ENCODE peak calls at places on chromosomes 13 and 19, in six cellular contexts. V, D, Y, G, I and Q are unnamed samples.

GRCh38 chr19:51311388-51312257 is at the start of gene IGLON5:
- DNase-seq in V (no peak), D (no peak), Y (peak; percentile 67), G (no peak), I (no peak), Q (no peak)

GRCh38 chr19:8697671-8698432 is 743 bp downstream of the ACTL9 start:
- DNase-seq in V (no peak), D (no peak), Y (peak; percentile 41), G (no peak), I (no peak), Q (no peak)

GRCh38 chr13:113009743-113010509 is 40.9 kb downstream of the MCF2L start:
- DNase-seq in V (no peak), D (no peak), Y (no peak), G (no peak), I (no peak), Q (no peak)

GRCh38 chr13:46756977-46757376 is 40.0 kb downstream of the ESD start:
- DNase-seq in V (no peak), D (no peak), Y (no peak), G (no peak), I (no peak), Q (no peak)

GRCh38 chr13:47017476-47017875 is 120.6 kb upstream of the HTR2A start:
- DNase-seq in V (no peak), D (no peak), Y (no peak), G (no peak), I (no peak), Q (no peak)

GRCh38 chr19:2118438-2118837 is 21.7 kb downstream of the IZUMO4 start:
- DNase-seq in V (no peak), D (no peak), Y (no peak), G (no peak), I (no peak), Q (no peak)

GRCh38 chr19:19276386-19276785 is 3.3 kb upstream of the TM6SF2 start:
- DNase-seq in V (no peak), D (no peak), Y (no peak), G (no peak), I (no peak), Q (no peak)

GRCh38 chr19:41641879-41642485 is 15.1 kb upstream of the CEACAM4 start:
- DNase-seq in V (no peak), D (peak; percentile 75), Y (peak; percentile 45), G (peak; percentile 5), I (peak; percentile 71), Q (no peak)

GRCh38 chr13:106291006-106291405 is 244.5 kb downstream of the EFNB2 start:
- DNase-seq in V (no peak), D (no peak), Y (no peak), G (no peak), I (no peak), Q (no peak)

GRCh38 chr13:25966086-25966485 is 85.7 kb downstream of the SHISA2 start:
- DNase-seq in V (no peak), D (no peak), Y (no peak), G (no peak), I (no peak), Q (no peak)

GRCh38 chr19:7294571-7295212 is 478 bp upstream of the INSR start:
- DNase-seq in V (peak; percentile 89), D (peak; percentile 89), Y (peak; percentile 69), G (no peak), I (no peak), Q (peak; percentile 73)

GRCh38 chr13:51920267-51920666 is 58.5 kb downstream of the CCDC70 start:
- DNase-seq in V (peak; percentile 55), D (no peak), Y (no peak), G (no peak), I (no peak), Q (no peak)

DNA sequence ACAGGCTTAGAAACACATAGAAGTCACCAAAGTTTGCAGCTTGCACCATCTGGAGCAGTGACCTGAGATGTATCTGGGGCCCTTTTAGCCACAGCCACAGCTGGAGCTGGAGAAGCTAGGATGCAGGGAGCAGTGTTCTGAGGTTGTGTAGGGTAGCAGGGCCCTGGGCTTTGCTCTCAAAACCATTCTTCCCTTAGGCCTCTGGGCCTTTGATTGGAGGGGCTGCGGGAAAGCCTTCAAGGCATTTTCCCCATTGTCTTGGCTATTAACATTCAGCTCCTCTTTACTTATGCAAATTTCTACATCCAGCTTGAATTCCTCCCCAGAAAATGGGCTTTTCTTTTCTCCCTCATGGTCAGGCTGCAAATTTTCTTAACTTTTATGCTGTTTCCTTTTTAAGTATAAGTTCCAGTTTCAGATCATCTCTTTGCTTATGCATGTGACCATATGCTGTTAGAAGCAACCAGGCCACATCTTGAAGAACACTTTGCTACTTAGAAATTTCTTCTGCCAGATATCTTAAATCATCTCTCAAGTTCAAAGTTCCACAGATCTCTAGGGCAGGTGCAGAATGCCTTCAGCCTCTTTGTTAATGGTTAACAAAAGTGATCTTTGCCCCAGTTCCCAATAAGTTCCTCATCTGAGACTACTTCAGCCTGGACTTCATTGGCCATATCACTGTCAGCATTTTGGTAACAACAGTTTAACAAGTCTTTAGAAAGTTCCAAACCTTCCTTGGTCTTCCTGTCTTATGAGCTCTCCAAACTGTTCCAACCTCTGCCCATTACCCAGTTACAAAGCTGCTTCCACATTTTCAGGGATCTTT is 48.5 kb downstream of the NBEA start:
- DNase-seq in V (no peak), D (no peak), Y (no peak), G (no peak), I (no peak), Q (no peak)
- H3K4me3 ChIP-seq in V (no peak overlapping the region), D (no peak overlapping the region), Y (no peak overlapping the region), G (no peak overlapping the region), I (no peak overlapping the region), Q (no peak overlapping the region)

DNA sequence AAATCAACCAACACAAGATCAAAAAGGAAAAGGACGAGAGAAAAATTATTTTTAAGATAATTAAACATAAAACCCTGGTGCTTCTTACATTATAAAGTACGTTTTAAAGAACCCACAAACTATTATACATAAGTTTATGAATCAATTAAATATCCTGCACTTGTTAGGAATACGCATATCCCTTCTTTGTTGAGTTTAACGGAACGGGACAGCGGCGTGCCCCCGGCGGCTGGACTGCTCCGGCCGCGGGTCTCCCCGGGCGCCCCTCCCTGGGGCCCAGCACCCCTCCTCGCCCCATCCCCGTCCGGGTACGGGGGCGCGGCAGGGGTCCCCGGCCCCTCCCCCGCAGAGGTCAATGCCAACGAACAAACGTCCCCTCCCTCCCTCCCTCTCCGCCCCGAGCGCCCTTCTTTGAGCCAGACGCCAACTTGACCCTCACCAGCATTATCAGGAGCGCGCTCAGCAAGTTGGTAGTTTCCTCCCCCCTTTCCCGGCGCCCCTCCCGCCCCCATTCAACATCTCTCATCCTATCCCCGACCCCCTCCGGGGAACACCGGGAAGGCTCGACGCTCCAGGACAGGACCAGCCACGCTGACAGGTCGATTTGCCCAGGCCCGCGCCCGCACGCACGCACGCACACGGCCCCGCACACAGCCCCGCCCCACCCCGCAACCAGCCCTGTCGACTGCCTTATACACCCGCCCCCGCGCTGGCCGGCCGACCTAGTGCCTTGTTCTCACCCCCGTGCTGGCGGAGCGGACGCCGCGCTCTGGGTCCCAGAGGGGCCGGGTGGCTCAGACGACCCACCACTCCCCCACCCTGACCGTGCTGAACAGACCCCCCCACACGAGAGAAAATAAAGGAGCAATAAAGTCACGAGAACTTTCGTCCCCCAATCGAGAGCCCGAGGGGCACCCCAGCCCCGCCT is 5.1 kb downstream of the LYL1 start:
- DNase-seq in V (peak; percentile 82), D (no peak), Y (peak; percentile 49), G (no peak), I (no peak), Q (no peak)
- H3K27me3 ChIP-seq in V (no peaks in the 10 kb centered on the region), D (no peaks in the 10 kb centered on the region), Y (peaks cover 97% of the 10 kb centered on the region), G (peaks cover 3% of the 10 kb centered on the region), I (peaks cover 6% of the 10 kb centered on the region), Q (no peaks in the 10 kb centered on the region)

GRCh38 chr19:58395220-58395978 is at the start of gene RNF225:
- DNase-seq in V (no peak), D (no peak), Y (no peak), G (no peak), I (no peak), Q (no peak)

GRCh38 chr19:58396691-58397532 is 1.5 kb downstream of the RNF225 start:
- DNase-seq in V (no peak), D (no peak), Y (no peak), G (no peak), I (no peak), Q (no peak)

GRCh38 chr19:58394821-58395219 is 636 bp upstream of the RNF225 start:
- DNase-seq in V (no peak), D (no peak), Y (no peak), G (no peak), I (no peak), Q (no peak)

GRCh38 chr19:58397533-58398037 is 2.1 kb downstream of the RNF225 start:
- DNase-seq in V (no peak), D (no peak), Y (no peak), G (no peak), I (no peak), Q (no peak)

DNA sequence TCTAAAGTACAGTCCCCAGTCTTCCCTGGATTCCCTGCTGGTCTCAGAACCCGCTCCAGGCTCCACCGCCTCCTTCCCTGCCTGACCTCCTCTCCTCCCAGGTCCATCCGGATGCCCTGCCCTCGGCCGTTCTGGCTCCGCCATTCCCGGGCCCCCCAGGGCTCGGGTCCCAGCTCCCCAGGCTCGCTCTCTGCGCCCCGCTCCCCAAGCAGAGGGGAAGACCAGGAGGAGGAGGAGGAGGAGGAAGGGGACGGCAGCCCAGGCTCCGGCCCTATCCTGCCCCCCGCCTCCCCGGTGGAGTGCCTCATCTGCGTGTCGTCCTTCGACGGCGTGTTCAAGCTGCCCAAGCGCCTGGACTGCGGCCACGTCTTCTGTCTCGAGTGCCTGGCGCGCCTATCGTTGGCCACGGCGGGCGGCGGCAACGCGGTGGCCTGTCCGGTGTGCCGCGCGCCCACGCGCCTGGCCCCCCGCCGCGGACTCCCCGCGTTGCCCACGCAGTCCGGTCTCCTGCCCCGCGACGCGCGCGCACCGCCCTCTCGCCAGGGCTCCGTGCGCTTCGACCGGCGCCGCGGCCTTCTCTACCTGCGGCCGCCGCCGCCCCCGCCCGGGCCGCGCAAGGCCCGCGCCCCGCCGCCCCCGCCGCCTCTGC is 647 bp downstream of the RNF225 start:
- DNase-seq in V (no peak), D (no peak), Y (peak; percentile 61), G (no peak), I (no peak), Q (no peak)
- H3K4me3 ChIP-seq in V (no peak overlapping the region), D (no peak overlapping the region), Y (peak overlapping the region; percentile 43), G (no peak overlapping the region), I (no peak overlapping the region), Q (no peak overlapping the region)

GRCh38 chr13:111402441-111402840 is 82.0 kb downstream of the TEX29 start:
- DNase-seq in V (no peak), D (no peak), Y (no peak), G (no peak), I (no peak), Q (no peak)

GRCh38 chr13:111407381-111408131 is 87.1 kb downstream of the TEX29 start:
- DNase-seq in V (no peak), D (no peak), Y (no peak), G (no peak), I (no peak), Q (no peak)

GRCh38 chr13:111406636-111407035 is 86.2 kb downstream of the TEX29 start:
- DNase-seq in V (no peak), D (no peak), Y (no peak), G (no peak), I (no peak), Q (no peak)

GRCh38 chr13:111403266-111403665 is 82.8 kb downstream of the TEX29 start:
- DNase-seq in V (no peak), D (no peak), Y (no peak), G (no peak), I (no peak), Q (no peak)

DNA sequence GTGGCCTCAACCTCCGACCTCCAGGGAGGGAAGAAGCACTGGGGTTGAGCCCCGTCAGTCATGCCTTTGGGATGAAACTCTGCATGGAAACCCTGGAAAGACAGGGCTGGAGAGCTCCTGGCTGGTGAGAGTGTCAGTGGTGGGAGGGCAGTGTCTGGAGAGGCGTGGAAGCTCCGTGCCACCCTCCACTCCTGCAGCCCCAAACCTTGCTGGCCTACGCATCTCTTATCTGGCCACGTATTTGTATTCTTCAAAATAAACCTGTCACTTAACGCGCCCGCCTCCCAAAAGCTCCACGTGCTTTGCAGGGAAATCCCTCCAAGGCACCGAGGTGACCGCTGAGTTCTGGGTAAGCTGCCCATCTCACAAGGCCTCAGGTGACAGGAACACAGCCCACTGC is 84.3 kb downstream of the TEX29 start:
- DNase-seq in V (no peak), D (no peak), Y (no peak), G (no peak), I (no peak), Q (no peak)
- H3K27me3 ChIP-seq in V (no peaks in the 10 kb centered on the region), D (no peaks in the 10 kb centered on the region), Y (no peaks in the 10 kb centered on the region), G (peaks cover 37% of the 10 kb centered on the region), I (no peaks in the 10 kb centered on the region), Q (peaks cover 27% of the 10 kb centered on the region)